ENCODE peak calls at places on chromosome 11, in five cellular contexts. V, P, B, A and I are unnamed samples.

GRCh38 chr11:14809466-14809865 is 82.6 kb downstream of the CYP2R1 start:
- DNase-seq in V (no peak), P (no peak), B (no peak), A (no peak), I (no peak)

GRCh38 chr11:123082977-123083376 is 21.0 kb upstream of the HSPA8 start:
- DNase-seq in V (no peak), P (peak; percentile 19), B (no peak), A (no peak), I (no peak)

GRCh38 chr11:132056689-132057088 is 686.3 kb downstream of the NTM start:
- DNase-seq in V (peak; percentile 96), P (no peak), B (no peak), A (peak; percentile 86), I (no peak)

GRCh38 chr11:77993902-77994301 is 566 bp downstream of the INTS4 start:
- DNase-seq in V (no peak), P (no peak), B (no peak), A (no peak), I (no peak)

GRCh38 chr11:73147771-73148681 is 5.9 kb upstream of the FCHSD2 start:
- DNase-seq in V (no peak), P (no peak), B (no peak), A (no peak), I (no peak)

GRCh38 chr11:106986261-106986660 is 32.0 kb downstream of the GUCY1A2 start:
- DNase-seq in V (peak; percentile 60), P (no peak), B (no peak), A (peak; percentile 29), I (no peak)

GRCh38 chr11:104705475-104706195 is 192.6 kb downstream of the CASP12 start:
- DNase-seq in V (peak; percentile 57), P (no peak), B (peak; percentile 25), A (peak; percentile 19), I (peak; percentile 35)

GRCh38 chr11:62245271-62245753 is 3.3 kb downstream of the SCGB1D2 start:
- DNase-seq in V (peak; percentile 22), P (no peak), B (peak; percentile 28), A (peak; percentile 27), I (no peak)

GRCh38 chr11:109984634-109985289 is 108.4 kb upstream of the ZC3H12C start:
- DNase-seq in V (no peak), P (no peak), B (no peak), A (no peak), I (no peak)

GRCh38 chr11:2571598-2572281 is 126.9 kb downstream of the KCNQ1 start:
- DNase-seq in V (no peak), P (peak; percentile 62), B (no peak), A (no peak), I (peak; percentile 32)

GRCh38 chr11:109435121-109435742 is 13.2 kb downstream of the C11orf87 start:
- DNase-seq in V (peak; percentile 95), P (no peak), B (no peak), A (no peak), I (no peak)

GRCh38 chr11:115503083-115503885 is 931 bp downstream of the CADM1 start:
- DNase-seq in V (peak; percentile 71), P (peak; percentile 80), B (peak; percentile 69), A (no peak), I (peak; percentile 78)

GRCh38 chr11:115501504-115501894 is 2.7 kb downstream of the CADM1 start:
- DNase-seq in V (no peak), P (no peak), B (no peak), A (no peak), I (no peak)

GRCh38 chr11:115501895-115502589 is 2.2 kb downstream of the CADM1 start:
- DNase-seq in V (peak; percentile 53), P (no peak), B (no peak), A (no peak), I (no peak)

GRCh38 chr11:115503886-115504278 is 333 bp downstream of the CADM1 start:
- DNase-seq in V (no peak), P (peak; percentile 72), B (no peak), A (no peak), I (no peak)

GRCh38 chr11:115502636-115503082 is 1.6 kb downstream of the CADM1 start:
- DNase-seq in V (no peak), P (peak; percentile 68), B (no peak), A (no peak), I (peak; percentile 45)
- H3K4me3 ChIP-seq in V (peak overlapping the region; percentile 81), P (peak overlapping the region; percentile 5), B (peak overlapping the region; percentile 69), A (peak overlapping the region; percentile 58), I (peak overlapping the region; percentile 63)

GRCh38 chr11:93729129-93729616 is 12.1 kb downstream of the TAF1D start:
- DNase-seq in V (no peak), P (no peak), B (no peak), A (no peak), I (no peak)
- H3K36me3 ChIP-seq in V (peaks cover 6% of the 10 kb centered on the region), P (peaks cover 3% of the 10 kb centered on the region), B (peaks cover 99% of the 10 kb centered on the region), A (peaks cover 64% of the 10 kb centered on the region), I (peaks cover 84% of the 10 kb centered on the region)

DNA sequence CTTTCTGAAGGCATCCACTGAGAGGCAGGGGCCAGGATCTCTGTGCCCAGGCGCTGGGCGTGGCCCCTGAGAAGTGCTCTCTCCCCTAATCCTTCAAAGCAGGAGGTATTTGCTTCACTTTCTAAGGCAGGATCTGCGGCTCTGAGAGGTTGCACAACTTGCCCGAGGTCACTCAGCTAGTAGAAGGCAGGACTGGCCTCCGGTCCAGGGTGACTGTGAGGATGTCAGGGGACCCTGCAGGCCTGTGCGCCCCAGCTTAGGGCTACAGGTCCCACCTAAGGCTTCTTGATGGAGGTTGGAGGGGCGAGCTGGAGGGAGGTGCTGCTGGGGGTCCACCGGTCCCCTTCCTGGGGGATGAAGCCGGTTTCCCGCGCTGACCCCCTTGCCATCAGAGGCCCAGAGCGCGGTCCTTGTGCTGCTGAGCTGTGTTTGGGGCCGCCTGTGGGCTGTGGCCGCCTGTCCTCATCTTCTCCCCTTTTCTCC is 979 bp downstream of the SMIM38 start:
- DNase-seq in V (peak; percentile 22), P (no peak), B (no peak), A (no peak), I (peak; percentile 72)
- H3K27ac ChIP-seq in V (no peak overlapping the region), P (no peak overlapping the region), B (peak overlapping the region; percentile 67), A (no peak overlapping the region), I (no peak overlapping the region)

DNA sequence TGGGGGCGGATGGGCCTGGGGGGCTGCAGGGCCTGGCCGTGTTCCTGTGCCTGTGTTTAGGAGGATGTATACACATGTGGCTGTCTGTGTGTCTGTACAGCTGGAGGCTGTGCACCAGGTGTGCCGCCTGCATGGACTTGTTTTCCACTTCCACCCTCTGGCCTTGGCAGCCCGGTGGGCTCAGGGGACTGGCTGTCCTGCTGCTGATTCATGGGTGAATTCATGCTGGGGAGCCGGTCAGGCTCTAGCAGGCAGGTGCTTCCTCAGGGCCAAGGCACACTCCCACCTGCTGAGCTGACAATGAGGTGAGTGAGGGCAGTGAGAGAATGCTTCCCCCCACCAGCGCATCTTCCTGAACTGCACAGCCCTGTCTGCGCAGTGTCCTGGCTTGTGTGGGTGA is 88.4 kb downstream of the CCDC81 start:
- DNase-seq in V (no peak), P (no peak), B (no peak), A (no peak), I (no peak)
- H3K4me3 ChIP-seq in V (no peak overlapping the region), P (no peak overlapping the region), B (no peak overlapping the region), A (no peak overlapping the region), I (no peak overlapping the region)

GRCh38 chr11:67396258-67396581 is 4.4 kb downstream of the RAD9A start:
- DNase-seq in V (no peak), P (no peak), B (no peak), A (no peak), I (no peak)
- H3K36me3 ChIP-seq in V (peaks cover 21% of the 10 kb centered on the region), P (peaks cover 4% of the 10 kb centered on the region), B (peaks cover 62% of the 10 kb centered on the region), A (peaks cover 31% of the 10 kb centered on the region), I (peaks cover 55% of the 10 kb centered on the region)

DNA sequence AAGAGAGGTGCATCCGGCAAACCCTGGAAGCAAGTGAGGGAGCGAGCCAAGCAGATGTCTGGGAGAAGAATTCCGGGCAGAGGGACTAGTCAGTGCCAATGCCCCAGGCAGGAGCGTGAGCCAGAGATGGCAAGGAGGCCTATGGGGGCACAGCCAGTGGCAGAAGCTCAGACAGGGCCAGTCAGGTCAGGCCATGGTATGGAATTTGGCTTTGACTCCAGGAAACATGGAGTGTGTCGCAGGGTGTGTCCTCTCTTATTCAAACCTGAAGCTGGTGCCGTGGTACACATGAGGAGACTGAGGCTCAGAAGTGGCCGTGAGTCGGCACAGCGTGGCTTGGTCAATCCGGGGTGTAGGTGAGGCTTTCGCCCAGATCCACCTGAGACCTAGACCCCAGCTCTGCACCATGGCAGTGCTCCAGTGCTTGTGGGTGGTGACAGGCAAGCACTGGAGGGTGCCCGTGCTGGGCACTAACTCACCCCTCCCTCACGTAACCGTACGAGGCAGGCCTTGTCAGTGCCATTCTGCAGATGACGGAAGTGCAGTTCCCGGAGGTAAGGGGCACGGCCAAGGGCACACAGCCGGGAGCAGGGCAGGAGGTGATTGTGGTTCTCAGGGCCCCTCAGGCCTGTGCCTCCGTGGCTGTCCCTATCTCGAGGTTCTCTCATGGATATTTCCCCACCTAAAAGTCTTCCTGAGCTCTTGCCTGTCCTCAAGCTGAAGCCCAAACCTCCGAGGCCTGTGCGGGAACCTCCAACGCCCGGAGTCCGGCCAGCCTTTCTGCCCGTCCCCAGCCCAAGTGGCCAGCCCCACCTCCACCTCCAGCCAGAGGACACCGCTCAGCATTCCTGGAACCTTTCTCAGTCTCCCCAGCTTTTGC is 10.6 kb upstream of the SPI1 start:
- DNase-seq in V (no peak), P (no peak), B (no peak), A (no peak), I (peak; percentile 61)
- H3K27ac ChIP-seq in V (no peak overlapping the region), P (no peak overlapping the region), B (no peak overlapping the region), A (no peak overlapping the region), I (peak overlapping the region; percentile 93)